ENCODE peak calls at places on chromosomes 7 and 10, in four cellular contexts. A is A549, K is K562, Z is HepG2. L is an unnamed sample.

GRCh38 chr10:132444877-132445351 is 47.9 kb downstream of the PWWP2B start:
- DNase-seq in K (no peak), Z (no peak), A (no peak), L (no peak)

GRCh38 chr7:6453737-6454136 is 6.0 kb upstream of the DAGLB start:
- DNase-seq in Z (peak), A (peak), K (no peak), L (no peak)

GRCh38 chr7:108124820-108125219 is 5.3 kb downstream of the LAMB4 start:
- DNase-seq in Z (no peak), A (no peak), K (no peak), L (no peak)

GRCh38 chr7:44473295-44473694 is 17.2 kb downstream of the NUDCD3 start:
- DNase-seq in A (no peak), Z (peak), K (peak), L (no peak)

GRCh38 chr10:35194471-35194870 is 67.8 kb downstream of the CREM start:
- DNase-seq in A (no peak), Z (no peak), K (no peak), L (no peak)

GRCh38 chr7:16801111-16801542 is 3.7 kb downstream of the AGR2 start:
- DNase-seq in Z (peak), K (peak), A (peak), L (no peak)

GRCh38 chr10:79274279-79275104 is 72.8 kb upstream of the PPIF start:
- DNase-seq in Z (no peak), K (no peak), A (no peak), L (no peak)

GRCh38 chr7:69845721-69846495 is 247.6 kb downstream of the AUTS2 start:
- DNase-seq in A (no peak), K (no peak), Z (no peak), L (no peak)

GRCh38 chr7:123600876-123601275 is 745 bp upstream of the ASB15 start:
- DNase-seq in Z (no peak), K (no peak), A (no peak), L (no peak)

GRCh38 chr7:151714201-151714600 is 162.7 kb downstream of the PRKAG2 start:
- DNase-seq in Z (no peak), A (no peak), K (no peak), L (no peak)

GRCh38 chr7:132757778-132758177 is 181.5 kb upstream of the PLXNA4 start:
- DNase-seq in K (peak), Z (no peak), A (no peak), L (no peak)

GRCh38 chr10:100067466-100067865 is 14.2 kb downstream of the CPN1 start:
- DNase-seq in K (no peak), A (no peak), Z (no peak), L (no peak)

GRCh38 chr7:146131701-146132100 is 15.1 kb downstream of the CNTNAP2 start:
- DNase-seq in A (no peak), K (no peak), Z (no peak), L (no peak)

GRCh38 chr7:45239486-45239885 is 81.9 kb downstream of the RAMP3 start:
- DNase-seq in K (no peak), A (peak), Z (no peak), L (no peak)

GRCh38 chr10:104323085-104323484 is 15.2 kb downstream of the ITPRIP start:
- DNase-seq in K (no peak), Z (no peak), A (no peak), L (no peak)

GRCh38 chr7:27799212-27799611 is 59.2 kb downstream of the TAX1BP1 start:
- DNase-seq in A (no peak), K (no peak), Z (no peak), L (no peak)

GRCh38 chr7:27808626-27809025 is 68.7 kb downstream of the TAX1BP1 start:
- DNase-seq in Z (no peak), A (no peak), K (no peak), L (no peak)

GRCh38 chr7:27804139-27804538 is 64.2 kb downstream of the TAX1BP1 start:
- DNase-seq in A (no peak), Z (peak), K (no peak), L (no peak)

GRCh38 chr7:27802977-27803376 is 63.0 kb downstream of the TAX1BP1 start:
- DNase-seq in A (no peak), Z (peak), K (no peak), L (no peak)
- TF ChIP-seq JUN in A (no peak), Z (no peak), K (no peak), L (no peak)

GRCh38 chr10:113947138-113948011 is 92.9 kb downstream of the NHLRC2 start:
- DNase-seq in A (no peak), K (peak), Z (no peak), L (no peak)
- TF ChIP-seq RAD21 in A (no peak), K (no peak), Z (no peak), L (no peak)

GRCh38 chr10:24277771-24278518 is 69.0 kb downstream of the KIAA1217 start:
- DNase-seq in Z (no peak), A (no peak), K (no peak), L (no peak)
- TF ChIP-seq JUN in Z (no peak), A (no peak), K (no peak), L (no peak)

GRCh38 chr7:158428842-158429753 is 158.5 kb downstream of the PTPRN2 start:
- DNase-seq in A (no peak), K (no peak), Z (no peak), L (no peak)
- TF ChIP-seq RAD21 in A (no peak), K (no peak), Z (no peak), L (no peak)

GRCh38 chr10:50577681-50578350 is 45.9 kb downstream of the SGMS1 start:
- DNase-seq in A (no peak), K (peak), Z (no peak), L (no peak)
- TF ChIP-seq JUN in A (no peak), K (no peak), Z (no peak), L (no peak)

L was measured in H1.